ENCODE peak calls at places on chromosome 4, in six cellular contexts. X is H9, H is IMR-90, L is mesenchymal stem cell, A is mesendoderm, R is H1. Z is an unnamed sample.

GRCh38 chr4:81786063-81786763 is 314.5 kb upstream of the RASGEF1B start:
- DNase-seq in R (no peak), A (no peak), X (no peak), H (no peak), L (peak), Z (no peak)

GRCh38 chr4:72006576-72006975 is 25.2 kb upstream of the NPFFR2 start:
- DNase-seq in H (peak), A (no peak), X (no peak), L (peak), R (no peak), Z (no peak)

GRCh38 chr4:73541251-73541650 is 59.7 kb downstream of the AFM start:
- DNase-seq in H (no peak), A (no peak), X (no peak), R (no peak), L (no peak), Z (no peak)

GRCh38 chr4:73704314-73705055 is 35.9 kb upstream of the CXCL8 start:
- DNase-seq in L (peak), X (no peak), H (peak), A (peak), R (no peak), Z (no peak)

GRCh38 chr4:5888222-5888701 is 4.6 kb downstream of the CRMP1 start:
- DNase-seq in R (peak), L (peak), H (no peak), A (peak), X (peak), Z (peak)

GRCh38 chr4:7868430-7868775 is 71.3 kb downstream of the AFAP1 start:
- DNase-seq in X (no peak), L (no peak), R (no peak), A (no peak), H (no peak), Z (no peak)

GRCh38 chr4:18664051-18664450 is 642.5 kb upstream of the LCORL start:
- DNase-seq in L (no peak), H (no peak), R (no peak), X (no peak), A (no peak), Z (no peak)

GRCh38 chr4:6889736-6890324 is 19.8 kb upstream of the TBC1D14 start:
- DNase-seq in A (no peak), H (no peak), R (no peak), L (no peak), X (no peak), Z (no peak)

GRCh38 chr4:98283219-98284199 is 22.3 kb downstream of the RAP1GDS1 start:
- DNase-seq in H (peak), X (no peak), L (no peak), A (no peak), R (no peak), Z (no peak)

GRCh38 chr4:81061340-81061730 is 30.8 kb downstream of the BMP3 start:
- DNase-seq in X (no peak), L (no peak), H (no peak), R (no peak), A (no peak), Z (no peak)

DNA sequence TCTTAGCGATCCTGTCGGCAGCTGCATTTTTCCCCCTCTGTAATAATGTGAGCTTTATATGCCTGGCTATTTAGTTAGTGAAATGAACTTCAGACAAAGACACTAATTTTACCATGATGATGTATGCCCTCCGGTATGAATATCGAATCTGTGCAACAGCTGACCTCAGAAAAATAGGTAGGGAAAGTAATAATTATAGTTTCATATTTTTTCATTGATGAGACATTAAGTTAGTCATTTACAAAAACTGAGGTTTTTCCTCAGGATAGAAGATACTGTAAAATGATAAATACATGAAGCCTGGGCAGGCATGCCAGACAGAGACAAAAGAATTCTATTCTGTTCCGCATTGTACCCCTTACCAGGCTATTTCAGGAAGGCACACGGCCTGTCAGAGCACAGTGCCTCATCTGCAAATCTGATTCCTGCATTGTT is 155.8 kb downstream of the SHROOM3 start:
- DNase-seq in A (no peak), R (no peak), X (no peak), H (peak), L (no peak), Z (no peak)
- H3K9ac ChIP-seq in A (no peak), R (peak), X (no peak), H (peak), L (peak), Z (no peak)

DNA sequence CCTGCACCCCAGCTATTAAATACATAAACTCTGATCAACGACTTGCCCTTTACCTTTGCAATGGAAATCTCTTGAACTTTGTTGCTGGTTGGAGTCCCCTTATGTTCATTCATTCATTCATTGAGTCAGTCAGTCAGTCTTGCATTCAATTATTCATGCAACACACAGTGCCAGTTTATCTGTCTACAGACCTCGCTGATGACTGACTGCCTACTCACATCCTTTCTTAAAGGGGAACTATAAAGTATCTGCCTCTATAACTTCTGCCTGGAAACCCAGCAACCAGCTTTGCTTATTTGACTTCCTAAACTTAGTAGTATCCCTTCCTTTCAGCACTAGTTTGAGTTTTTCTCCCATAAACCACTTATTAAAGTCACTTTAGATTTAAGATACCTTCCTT is 620.8 kb upstream of the ADGRL3 start:
- DNase-seq in H (peak), R (no peak), X (no peak), A (no peak), L (no peak), Z (no peak)
- H2BK15ac ChIP-seq in H (no peak), R (no peak), X (no peak), A (no peak), L (no peak), Z (no peak)

DNA sequence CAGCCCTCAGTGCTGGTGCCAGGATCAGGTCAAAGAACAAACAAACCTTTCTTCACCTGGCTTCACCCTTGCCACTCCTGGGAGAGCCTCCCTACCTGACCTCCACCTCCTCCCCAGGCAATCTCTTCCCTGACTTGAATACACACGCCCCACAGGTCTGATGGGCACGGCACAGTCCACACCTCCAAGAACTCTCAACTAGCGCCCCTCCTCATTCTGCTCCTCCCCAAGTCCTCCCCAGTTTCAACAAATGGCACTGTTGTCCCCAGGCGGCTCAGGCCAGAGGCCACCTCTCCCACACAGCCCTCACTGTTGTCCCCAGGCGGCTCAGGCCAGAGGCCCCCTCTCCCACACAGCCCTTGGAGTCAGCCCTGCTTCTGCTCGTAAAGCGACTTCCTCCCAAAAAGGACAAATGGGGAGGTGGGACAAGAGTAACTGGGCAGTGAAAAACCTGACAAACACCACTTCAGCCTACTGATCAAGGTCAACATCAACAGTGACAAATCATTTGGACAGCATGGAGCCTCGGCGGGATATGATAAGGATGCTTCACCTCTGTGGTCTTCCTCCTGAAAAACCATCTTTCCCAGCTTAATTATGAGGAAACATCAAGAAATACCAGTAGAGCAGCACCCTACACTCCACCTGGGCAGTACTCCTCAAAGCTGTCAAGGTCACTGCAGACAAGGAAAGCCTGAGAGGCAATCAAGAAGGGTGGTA is 2.9 kb downstream of the LETM1 start:
- DNase-seq in A (no peak), H (no peak), R (no peak), X (no peak), L (no peak), Z (no peak)
- H3K9ac ChIP-seq in A (no peak), H (no peak), R (no peak), X (no peak), L (no peak), Z (no peak)

DNA sequence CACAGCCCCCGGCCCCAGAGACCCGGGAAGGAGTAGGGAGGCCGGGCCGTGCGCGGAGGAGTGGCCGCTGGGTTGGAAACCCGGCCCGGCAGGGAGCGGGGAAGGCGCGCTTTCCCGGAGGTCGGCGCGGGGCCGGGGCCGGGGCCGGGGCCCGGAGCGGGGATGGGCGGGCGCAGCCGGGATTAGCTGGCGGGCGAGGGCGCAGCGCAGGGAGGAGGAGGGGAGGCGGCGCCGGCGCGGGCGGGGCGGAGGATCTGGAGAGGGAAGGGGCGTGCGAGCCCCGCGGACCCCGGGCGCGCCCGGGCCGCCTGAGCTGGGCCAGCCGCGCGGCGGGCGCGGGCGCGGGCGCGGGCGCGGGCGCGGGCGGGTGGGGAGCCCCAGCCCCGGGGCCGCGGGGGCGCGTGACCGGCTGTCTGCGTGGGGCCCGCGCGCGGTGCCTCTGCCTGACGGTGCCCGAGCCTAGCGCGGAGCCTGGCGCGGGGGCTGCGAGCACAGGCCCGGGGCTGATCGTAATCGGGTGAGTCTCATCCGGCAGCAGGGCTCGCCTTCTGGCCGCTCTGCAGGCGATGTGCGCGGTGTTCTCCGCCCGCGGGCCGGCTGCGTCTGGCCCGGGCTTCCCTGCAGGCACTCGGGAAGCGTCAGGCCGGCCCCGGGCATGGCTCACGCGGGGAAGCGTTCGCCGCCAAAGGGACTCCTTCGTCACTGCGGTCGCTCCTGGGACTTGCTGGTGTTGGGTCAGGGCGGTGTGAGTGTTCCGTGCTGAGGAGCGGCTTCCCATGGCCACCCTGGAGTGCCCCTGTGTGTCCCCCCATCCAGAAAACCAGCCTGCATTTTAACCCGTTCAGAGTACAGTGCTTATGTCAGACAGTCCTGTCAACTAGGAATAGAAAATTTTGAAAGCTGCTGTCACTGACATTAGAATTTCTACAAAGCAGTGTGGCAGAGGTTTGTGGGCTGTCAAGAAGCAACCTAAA is 40.4 kb downstream of the FAM149A start:
- DNase-seq in A (peak), L (peak), H (peak), X (peak), R (peak), Z (peak)
- H2BK15ac ChIP-seq in A (no peak), L (peak), H (no peak), X (no peak), R (peak), Z (peak)

DNA sequence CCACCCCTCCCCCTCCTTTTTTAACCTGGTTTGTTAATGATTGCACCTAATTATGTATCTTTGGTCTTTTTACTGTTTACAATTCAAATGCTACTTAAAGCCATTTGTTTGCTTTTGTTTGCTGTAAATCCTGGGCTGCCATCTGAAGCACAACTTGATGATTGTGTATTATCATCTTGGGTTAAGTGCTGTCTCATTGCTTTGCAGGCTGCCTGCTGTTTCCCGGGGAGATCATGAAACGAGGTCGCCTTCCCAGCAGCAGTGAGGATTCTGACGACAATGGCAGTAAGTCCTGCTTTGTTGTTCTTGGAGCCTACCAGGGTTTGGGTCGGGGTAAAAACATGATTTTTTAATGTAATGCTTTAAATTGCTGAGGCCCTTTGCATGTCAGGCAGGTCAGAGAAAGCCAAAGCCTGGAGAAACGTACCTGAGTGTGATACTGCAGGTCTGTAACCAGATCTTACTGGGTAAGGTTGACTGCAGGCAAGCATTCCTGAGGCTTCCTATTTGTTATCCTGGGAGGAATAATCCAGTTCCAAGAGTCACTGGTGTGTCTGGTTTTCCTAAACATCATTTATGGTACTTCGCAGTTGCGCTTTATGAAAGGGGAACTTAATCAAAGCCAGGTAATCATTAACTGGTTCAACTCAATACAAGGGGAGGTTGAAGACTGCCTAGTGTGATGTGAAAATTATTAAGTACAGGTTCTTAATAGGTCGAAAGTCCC is 22.2 kb downstream of the JADE1 start:
- DNase-seq in A (peak), H (peak), L (peak), X (peak), R (no peak), Z (peak)
- H3K9ac ChIP-seq in A (peak), H (peak), L (peak), X (no peak), R (no peak), Z (no peak)

GRCh38 chr4:41268721-41269517 is 12.2 kb downstream of the UCHL1 start:
- DNase-seq in H (no peak), R (no peak), A (no peak), X (no peak), L (no peak), Z (no peak)

GRCh38 chr4:41268024-41268423 is 11.3 kb downstream of the UCHL1 start:
- DNase-seq in R (no peak), L (no peak), X (no peak), H (no peak), A (no peak), Z (no peak)

GRCh38 chr4:41262198-41262597 is 5.5 kb downstream of the UCHL1 start:
- DNase-seq in A (no peak), L (no peak), X (no peak), H (no peak), R (no peak), Z (no peak)

GRCh38 chr4:41260315-41260714 is 3.6 kb downstream of the UCHL1 start:
- DNase-seq in H (no peak), A (no peak), L (no peak), R (no peak), X (no peak), Z (no peak)

DNA sequence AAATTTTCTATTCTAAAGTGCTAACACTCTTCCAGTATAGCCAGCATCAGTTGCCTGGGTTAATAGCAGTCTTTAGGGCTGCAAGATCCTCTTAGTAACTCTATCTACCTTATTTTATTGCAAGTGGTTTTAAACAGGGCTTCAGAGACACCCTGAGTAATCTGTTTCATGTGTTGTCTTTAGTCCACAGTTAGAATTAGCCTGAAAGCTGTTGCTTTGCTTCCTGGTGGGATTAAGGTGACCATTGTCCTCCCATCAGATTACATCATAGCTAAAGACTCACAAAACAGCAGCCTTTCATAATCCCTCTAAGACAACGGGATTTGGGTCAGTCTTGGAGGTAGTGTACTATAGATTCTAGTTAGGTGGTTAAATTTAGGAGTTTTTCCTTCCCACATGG is 7.5 kb downstream of the UCHL1 start:
- DNase-seq in A (no peak), R (no peak), L (no peak), H (no peak), X (no peak), Z (no peak)
- H2BK15ac ChIP-seq in A (no peak), R (no peak), L (no peak), H (no peak), X (no peak), Z (no peak)

DNA sequence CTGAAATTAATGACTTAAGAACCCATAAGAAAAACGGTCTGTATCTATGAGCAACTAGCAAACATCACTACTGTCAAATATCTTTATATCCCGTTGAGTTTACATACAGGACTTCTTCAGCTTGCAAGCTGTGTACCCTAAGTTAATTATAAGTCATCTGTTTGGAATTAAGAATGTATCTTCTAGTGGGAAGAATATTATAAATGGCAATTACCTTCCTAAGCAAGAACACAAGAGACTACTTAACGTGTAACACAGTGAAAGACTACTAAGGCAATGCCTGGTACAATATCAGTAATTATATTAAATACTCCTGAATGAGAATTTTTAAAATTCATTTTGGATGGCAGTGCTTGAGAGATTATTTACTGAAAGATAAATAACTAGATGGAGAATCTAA is 58.5 kb downstream of the ADGRA3 start:
- DNase-seq in H (no peak), X (no peak), A (no peak), L (no peak), R (no peak), Z (no peak)
- H3K9ac ChIP-seq in H (no peak), X (no peak), A (no peak), L (no peak), R (no peak), Z (no peak)

GRCh38 chr4:177175473-177175872 is 134.2 kb upstream of the NEIL3 start:
- DNase-seq in A (no peak), R (no peak), L (no peak), X (no peak), H (no peak), Z (no peak)

GRCh38 chr4:177171588-177171987 is 138.1 kb upstream of the NEIL3 start:
- DNase-seq in X (no peak), R (no peak), H (no peak), A (no peak), L (no peak), Z (no peak)
- H2BK15ac ChIP-seq in X (no peak), R (no peak), H (no peak), A (no peak), L (no peak), Z (no peak)

GRCh38 chr4:4480685-4481393 is 61.0 kb downstream of the STX18 start:
- DNase-seq in R (no peak), H (peak), A (peak), X (no peak), L (peak), Z (no peak)

GRCh38 chr4:4477391-4477790 is 64.5 kb downstream of the STX18 start:
- DNase-seq in A (no peak), L (no peak), H (no peak), X (no peak), R (no peak), Z (no peak)

GRCh38 chr4:4480205-4480604 is 61.6 kb downstream of the STX18 start:
- DNase-seq in R (no peak), L (no peak), H (no peak), A (peak), X (peak), Z (no peak)

GRCh38 chr4:4477796-4478195 is 64.1 kb downstream of the STX18 start:
- DNase-seq in R (no peak), L (no peak), X (no peak), H (peak), A (no peak), Z (no peak)

DNA sequence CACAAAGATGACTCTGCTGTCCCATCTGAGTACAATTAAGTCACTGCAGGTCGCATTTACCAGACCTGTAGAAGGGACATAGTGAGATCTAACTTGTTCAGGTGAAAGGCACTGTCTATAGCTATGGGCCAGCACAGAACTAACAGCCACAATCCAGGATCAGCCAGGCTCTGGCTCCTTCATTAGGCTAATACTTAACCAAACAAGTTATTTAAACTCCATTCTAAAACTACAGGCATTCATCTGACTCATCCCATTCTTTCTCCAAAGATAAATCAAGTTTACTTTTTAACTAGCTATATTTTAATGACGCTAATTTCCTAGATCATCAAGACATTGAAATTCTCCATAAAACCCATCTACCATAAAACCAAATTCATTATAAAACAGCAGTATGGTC is 62.5 kb downstream of the STX18 start:
- DNase-seq in L (no peak), H (no peak), R (no peak), A (no peak), X (no peak), Z (no peak)
- H3K9ac ChIP-seq in L (no peak), H (no peak), R (no peak), A (no peak), X (no peak), Z (no peak)

GRCh38 chr4:89021678-89022077 is 35.3 kb downstream of the FAM13A start:
- DNase-seq in A (no peak), L (no peak), H (no peak), R (no peak), X (no peak), Z (no peak)

GRCh38 chr4:89021062-89021461 is 35.9 kb downstream of the FAM13A start:
- DNase-seq in X (no peak), R (no peak), H (no peak), L (no peak), A (no peak), Z (no peak)

GRCh38 chr4:89023140-89023539 is 33.8 kb downstream of the FAM13A start:
- DNase-seq in H (no peak), R (no peak), A (no peak), L (no peak), X (no peak), Z (no peak)

GRCh38 chr4:89024051-89024675 is 32.8 kb downstream of the FAM13A start:
- DNase-seq in X (no peak), H (peak), R (no peak), L (peak), A (peak), Z (peak)

GRCh38 chr4:89022426-89023128 is 34.4 kb downstream of the FAM13A start:
- DNase-seq in H (no peak), A (no peak), X (no peak), L (no peak), R (no peak), Z (no peak)
- H2BK15ac ChIP-seq in H (no peak), A (no peak), X (no peak), L (no peak), R (no peak), Z (no peak)

Z was measured in neuronal stem cell.